ENCODE peak calls at places on chromosomes 16 and 17, in nine cellular contexts. One of them, this sample, is unnamed.

GRCh38 chr16:56988161-56988947 is 1.0 kb upstream of the NLRC5 start:
- DNase-seq in bronchial epithelial cell: no peak
- DNase-seq in neural crest cell: no peak
- DNase-seq in progenitor cell of endocrine pancreas: no peak
- DNase-seq in AG10803: peak
- DNase-seq in glutamatergic neuron: no peak
- DNase-seq in kidney: no peak
- DNase-seq in upper lobe of right lung: peak
- DNase-seq in thoracic aorta: no peak
- DNase-seq in this sample: no peak

GRCh38 chr16:89118361-89119061 is 24.9 kb downstream of the ACSF3 start:
- DNase-seq in neural crest cell: peak
- DNase-seq in upper lobe of right lung: peak
- DNase-seq in glutamatergic neuron: peak
- DNase-seq in AG10803: no peak
- DNase-seq in bronchial epithelial cell: no peak
- DNase-seq in kidney: peak
- DNase-seq in thoracic aorta: no peak
- DNase-seq in progenitor cell of endocrine pancreas: no peak
- DNase-seq in this sample: no peak

GRCh38 chr17:57285681-57286080 is 29.4 kb downstream of the MSI2 start:
- DNase-seq in upper lobe of right lung: no peak
- DNase-seq in AG10803: no peak
- DNase-seq in thoracic aorta: no peak
- DNase-seq in progenitor cell of endocrine pancreas: no peak
- DNase-seq in neural crest cell: no peak
- DNase-seq in glutamatergic neuron: no peak
- DNase-seq in bronchial epithelial cell: no peak
- DNase-seq in kidney: no peak
- DNase-seq in this sample: no peak

GRCh38 chr17:46832306-46832895 is 13.9 kb upstream of the WNT3 start:
- DNase-seq in bronchial epithelial cell: no peak
- DNase-seq in glutamatergic neuron: no peak
- DNase-seq in AG10803: no peak
- DNase-seq in neural crest cell: no peak
- DNase-seq in progenitor cell of endocrine pancreas: no peak
- DNase-seq in upper lobe of right lung: no peak
- DNase-seq in kidney: no peak
- DNase-seq in thoracic aorta: no peak
- DNase-seq in this sample: no peak

GRCh38 chr17:47961406-47961805 is 3.7 kb upstream of the PRR15L start:
- DNase-seq in bronchial epithelial cell: no peak
- DNase-seq in kidney: no peak
- DNase-seq in glutamatergic neuron: no peak
- DNase-seq in neural crest cell: no peak
- DNase-seq in progenitor cell of endocrine pancreas: no peak
- DNase-seq in AG10803: no peak
- DNase-seq in upper lobe of right lung: no peak
- DNase-seq in thoracic aorta: no peak
- DNase-seq in this sample: no peak

GRCh38 chr16:85309656-85310587 is 197.7 kb upstream of the CIBAR2 start:
- DNase-seq in glutamatergic neuron: no peak
- DNase-seq in AG10803: no peak
- DNase-seq in upper lobe of right lung: peak
- DNase-seq in thoracic aorta: no peak
- DNase-seq in neural crest cell: peak
- DNase-seq in bronchial epithelial cell: no peak
- DNase-seq in kidney: no peak
- DNase-seq in progenitor cell of endocrine pancreas: no peak
- DNase-seq in this sample: no peak

GRCh38 chr16:17852977-17853702 is 382.4 kb upstream of the XYLT1 start:
- DNase-seq in glutamatergic neuron: no peak
- DNase-seq in AG10803: no peak
- DNase-seq in kidney: no peak
- DNase-seq in progenitor cell of endocrine pancreas: no peak
- DNase-seq in neural crest cell: no peak
- DNase-seq in upper lobe of right lung: peak
- DNase-seq in bronchial epithelial cell: no peak
- DNase-seq in thoracic aorta: no peak
- DNase-seq in this sample: no peak

GRCh38 chr17:75511610-75512575 is 3.4 kb downstream of the CASKIN2 start:
- DNase-seq in progenitor cell of endocrine pancreas: no peak
- DNase-seq in kidney: peak
- DNase-seq in AG10803: no peak
- DNase-seq in bronchial epithelial cell: no peak
- DNase-seq in upper lobe of right lung: peak
- DNase-seq in neural crest cell: no peak
- DNase-seq in glutamatergic neuron: peak
- DNase-seq in thoracic aorta: no peak
- DNase-seq in this sample: peak

GRCh38 chr16:67719778-67720144 is 645 bp upstream of the GFOD2 start:
- DNase-seq in glutamatergic neuron: no peak
- DNase-seq in kidney: no peak
- DNase-seq in neural crest cell: peak
- DNase-seq in progenitor cell of endocrine pancreas: no peak
- DNase-seq in upper lobe of right lung: peak
- DNase-seq in bronchial epithelial cell: peak
- DNase-seq in thoracic aorta: no peak
- DNase-seq in AG10803: peak
- DNase-seq in this sample: peak

DNA sequence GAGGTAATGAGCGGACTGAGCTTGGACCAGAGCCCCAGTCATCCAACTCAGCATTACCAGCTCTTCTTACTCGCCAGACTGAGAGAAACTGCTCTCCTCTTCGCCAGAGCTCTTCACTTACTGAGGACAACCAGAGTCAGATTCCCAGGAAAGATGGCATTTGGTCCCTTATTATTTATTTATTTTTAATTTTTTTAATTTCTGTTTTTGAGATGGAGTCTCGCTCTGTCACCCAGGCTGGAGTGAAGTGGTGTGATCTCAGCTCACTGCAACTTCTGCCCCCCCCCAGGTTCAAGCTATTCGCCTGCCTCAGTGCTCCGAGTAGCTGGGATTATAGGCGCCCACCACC is 23.3 kb downstream of the DEXI start:
- DNase-seq in AG10803: no peak
- DNase-seq in bronchial epithelial cell: no peak
- DNase-seq in kidney: no peak
- DNase-seq in neural crest cell: no peak
- DNase-seq in progenitor cell of endocrine pancreas: no peak
- DNase-seq in thoracic aorta: no peak
- DNase-seq in upper lobe of right lung: no peak
- DNase-seq in glutamatergic neuron: no peak
- DNase-seq in this sample: no peak
- TF ChIP-seq CTCF in AG10803: no peak
- TF ChIP-seq CTCF in bronchial epithelial cell: no peak
- TF ChIP-seq CTCF in kidney: no peak
- TF ChIP-seq CTCF in neural crest cell: peak
- TF ChIP-seq CTCF in progenitor cell of endocrine pancreas: no peak
- TF ChIP-seq CTCF in thoracic aorta: no peak
- TF ChIP-seq CTCF in upper lobe of right lung: no peak
- TF ChIP-seq CTCF in glutamatergic neuron: no peak
- TF ChIP-seq CTCF in this sample: no peak

GRCh38 chr16:2486645-2487516 is 12.0 kb downstream of the TBC1D24 start:
- DNase-seq in glutamatergic neuron: peak
- DNase-seq in upper lobe of right lung: peak
- DNase-seq in progenitor cell of endocrine pancreas: no peak
- DNase-seq in bronchial epithelial cell: peak
- DNase-seq in kidney: peak
- DNase-seq in neural crest cell: no peak
- DNase-seq in AG10803: no peak
- DNase-seq in thoracic aorta: no peak
- DNase-seq in this sample: no peak
- TF ChIP-seq CTCF in glutamatergic neuron: no peak
- TF ChIP-seq CTCF in upper lobe of right lung: peak
- TF ChIP-seq CTCF in progenitor cell of endocrine pancreas: no peak
- TF ChIP-seq CTCF in bronchial epithelial cell: peak
- TF ChIP-seq CTCF in kidney: peak
- TF ChIP-seq CTCF in neural crest cell: no peak
- TF ChIP-seq CTCF in AG10803: no peak
- TF ChIP-seq CTCF in thoracic aorta: no peak
- TF ChIP-seq CTCF in this sample: no peak

DNA sequence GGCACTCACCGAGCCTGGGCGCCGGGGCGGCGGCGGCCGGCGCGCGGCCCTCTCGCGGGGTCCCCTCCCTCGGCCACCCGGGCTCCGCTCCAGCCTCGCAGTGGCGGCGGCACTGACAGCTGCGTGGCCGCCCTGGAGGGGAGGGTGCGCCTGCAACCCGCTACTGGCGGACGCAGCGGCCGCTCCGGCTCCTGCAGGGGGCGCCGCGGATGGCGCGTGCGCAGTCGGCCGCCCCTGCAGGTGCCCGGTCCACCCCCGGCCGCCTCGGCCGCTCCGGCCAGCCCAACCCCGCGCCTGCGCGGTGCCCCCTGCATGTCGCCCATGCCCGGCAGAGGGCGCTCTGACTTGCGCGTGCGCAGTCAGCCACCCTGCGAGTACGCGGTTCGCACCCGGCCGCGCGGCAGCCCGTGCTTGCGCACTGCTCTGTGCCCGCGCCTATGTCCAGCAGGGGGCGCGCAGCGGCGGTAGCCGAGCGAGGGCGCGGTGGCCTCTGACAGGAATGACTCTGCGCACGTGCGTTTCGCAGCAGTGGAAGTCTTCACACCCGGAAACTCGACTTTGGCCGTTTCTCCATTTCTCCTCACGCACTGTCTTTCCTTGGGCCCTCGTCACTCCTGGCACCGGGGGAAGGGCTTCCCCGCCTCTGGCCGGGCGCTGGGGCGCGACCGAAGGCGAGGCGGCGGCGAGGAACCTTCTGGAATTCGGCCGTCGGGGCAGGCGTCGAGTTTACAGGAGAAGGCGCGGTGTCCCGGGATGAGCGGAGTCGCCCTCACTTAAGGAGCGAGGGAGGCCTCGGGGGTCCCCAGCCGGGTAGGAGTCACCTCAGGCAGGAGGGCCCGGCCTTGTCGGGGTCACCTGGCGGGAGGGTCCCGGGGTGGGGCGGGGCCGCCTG is at the start of gene ABCA3:
- DNase-seq in bronchial epithelial cell: peak
- DNase-seq in progenitor cell of endocrine pancreas: peak
- DNase-seq in AG10803: peak
- DNase-seq in kidney: peak
- DNase-seq in neural crest cell: peak
- DNase-seq in thoracic aorta: peak
- DNase-seq in glutamatergic neuron: peak
- DNase-seq in upper lobe of right lung: peak
- DNase-seq in this sample: peak
- TF ChIP-seq CTCF in bronchial epithelial cell: peak
- TF ChIP-seq CTCF in progenitor cell of endocrine pancreas: peak
- TF ChIP-seq CTCF in AG10803: peak
- TF ChIP-seq CTCF in kidney: peak
- TF ChIP-seq CTCF in neural crest cell: peak
- TF ChIP-seq CTCF in thoracic aorta: peak
- TF ChIP-seq CTCF in glutamatergic neuron: peak
- TF ChIP-seq CTCF in upper lobe of right lung: peak
- TF ChIP-seq CTCF in this sample: peak

DNA sequence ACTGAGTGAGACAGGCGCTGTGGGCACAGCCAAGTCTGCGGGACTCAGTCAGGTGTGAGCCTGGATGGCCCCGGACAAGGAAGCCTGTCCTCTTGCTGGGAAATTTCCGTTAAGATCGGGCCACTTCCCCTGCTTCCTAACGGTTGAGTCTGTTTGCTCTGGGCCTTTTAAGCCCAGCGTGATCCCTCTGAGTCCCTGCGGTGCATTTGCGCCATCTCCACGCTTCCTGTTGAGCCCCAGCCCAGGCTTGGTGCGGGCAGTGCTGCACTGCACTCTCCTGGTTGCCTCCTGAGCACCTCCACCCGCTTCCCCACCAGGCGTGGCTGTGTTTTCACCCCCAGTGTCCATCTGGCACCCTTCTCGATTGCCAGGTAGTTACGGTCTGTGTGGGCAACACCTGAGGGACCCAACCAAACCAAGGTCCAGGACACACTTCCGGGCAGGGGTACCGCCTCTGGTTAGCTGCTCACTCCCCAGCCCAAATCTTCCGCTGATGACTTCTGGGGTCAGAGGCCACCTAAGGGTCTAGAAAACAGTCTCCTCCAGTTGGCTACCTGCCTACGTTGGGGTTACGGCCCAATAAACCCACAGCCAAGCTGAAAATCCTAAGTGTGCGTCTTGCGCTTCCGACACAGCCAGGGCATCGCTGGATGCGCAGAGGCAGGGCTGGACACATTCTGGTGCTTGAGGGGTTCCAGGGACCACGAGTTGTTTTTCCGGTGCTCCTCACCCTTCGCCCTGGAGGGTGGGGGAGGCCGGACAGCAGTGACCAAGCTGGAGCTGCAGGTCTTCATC is 1.4 kb upstream of the SLC25A10 start:
- DNase-seq in AG10803: peak
- DNase-seq in thoracic aorta: no peak
- DNase-seq in upper lobe of right lung: no peak
- DNase-seq in glutamatergic neuron: no peak
- DNase-seq in kidney: peak
- DNase-seq in neural crest cell: no peak
- DNase-seq in progenitor cell of endocrine pancreas: no peak
- DNase-seq in bronchial epithelial cell: no peak
- DNase-seq in this sample: no peak
- TF ChIP-seq CTCF in AG10803: no peak
- TF ChIP-seq CTCF in thoracic aorta: no peak
- TF ChIP-seq CTCF in upper lobe of right lung: no peak
- TF ChIP-seq CTCF in glutamatergic neuron: no peak
- TF ChIP-seq CTCF in kidney: no peak
- TF ChIP-seq CTCF in neural crest cell: no peak
- TF ChIP-seq CTCF in progenitor cell of endocrine pancreas: no peak
- TF ChIP-seq CTCF in bronchial epithelial cell: no peak
- TF ChIP-seq CTCF in this sample: no peak

This sample was measured in MCF 10A.